ENCODE peak calls at places on chromosomes 5 and 9, in four cellular contexts. Z is mesendoderm, D is IMR-90, X is H1. F is an unnamed sample. For H3K27me3, the result is how much of the 10 kb centered on the place peaks cover.

GRCh38 chr5:102830241-102830640 is 75.1 kb downstream of the PAM start:
- DNase-seq in X (no peak), Z (no peak), D (no peak), F (no peak)

GRCh38 chr5:168291961-168292782 is 727 bp downstream of the WWC1 start:
- DNase-seq in Z (peak), X (peak), D (peak), F (peak)

GRCh38 chr5:2642684-2643325 is 108.7 kb downstream of the IRX2 start:
- DNase-seq in D (no peak), Z (no peak), X (no peak), F (no peak)

GRCh38 chr5:66829826-66830225 is 233.6 kb downstream of the MAST4 start:
- DNase-seq in Z (peak), X (no peak), D (peak), F (no peak)

GRCh38 chr9:110337727-110338522 is at the start of gene TXNDC8:
- DNase-seq in X (no peak), Z (no peak), D (peak), F (no peak)

GRCh38 chr5:3594514-3595101 is 1.0 kb upstream of the IRX1 start:
- DNase-seq in Z (peak), X (peak), D (no peak), F (peak)

GRCh38 chr5:140480310-140481014 is 67.0 kb upstream of the EIF4EBP3 start:
- DNase-seq in X (no peak), Z (no peak), D (peak), F (no peak)

GRCh38 chr9:35680331-35681105 is 6.8 kb downstream of the CA9 start:
- DNase-seq in Z (peak), D (peak), X (no peak), F (peak)

DNA sequence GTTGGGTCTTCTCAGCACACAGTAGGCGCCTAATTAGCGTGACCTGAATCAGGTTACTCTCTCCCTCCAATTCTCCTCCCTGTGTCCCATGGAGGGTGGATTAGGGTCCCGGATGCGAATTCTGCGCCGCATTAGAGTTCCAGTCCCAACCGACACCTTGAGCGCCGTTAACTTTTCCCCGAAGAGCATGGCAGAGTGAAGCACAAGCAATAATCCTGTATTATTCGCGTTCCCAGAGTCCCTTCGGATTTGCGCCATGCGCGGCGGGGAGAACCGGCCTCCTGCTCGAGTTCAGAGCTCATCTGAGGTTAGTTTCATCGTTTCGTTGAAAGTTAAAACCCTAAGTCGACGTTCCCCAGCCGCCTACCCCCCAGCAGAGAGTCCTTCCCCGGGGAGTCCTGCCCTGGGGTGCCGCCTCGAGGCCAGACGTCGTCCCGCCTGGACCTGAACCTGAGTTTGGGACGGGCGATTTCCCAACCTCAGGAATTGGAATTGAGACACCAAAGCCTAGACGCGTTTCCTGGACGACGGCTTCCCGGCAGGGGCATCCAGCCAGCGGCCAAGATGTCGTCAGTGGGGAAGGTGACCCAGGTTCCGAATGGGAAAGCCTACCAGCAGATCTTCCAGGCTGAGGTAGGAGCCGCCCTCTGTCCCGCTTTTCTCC is at the start of gene CCDC180:
- DNase-seq in X (peak), D (no peak), Z (no peak), F (no peak)
- H3K18ac ChIP-seq in X (no peak), D (no peak), Z (no peak), F (no peak)

GRCh38 chr5:524442-525163 is at the start of gene SLC9A3:
- DNase-seq in X (no peak), Z (no peak), D (no peak), F (no peak)
- H3K27me3 ChIP-seq in X (half or more), Z (half or more), D (half or more), F (half or more)

DNA sequence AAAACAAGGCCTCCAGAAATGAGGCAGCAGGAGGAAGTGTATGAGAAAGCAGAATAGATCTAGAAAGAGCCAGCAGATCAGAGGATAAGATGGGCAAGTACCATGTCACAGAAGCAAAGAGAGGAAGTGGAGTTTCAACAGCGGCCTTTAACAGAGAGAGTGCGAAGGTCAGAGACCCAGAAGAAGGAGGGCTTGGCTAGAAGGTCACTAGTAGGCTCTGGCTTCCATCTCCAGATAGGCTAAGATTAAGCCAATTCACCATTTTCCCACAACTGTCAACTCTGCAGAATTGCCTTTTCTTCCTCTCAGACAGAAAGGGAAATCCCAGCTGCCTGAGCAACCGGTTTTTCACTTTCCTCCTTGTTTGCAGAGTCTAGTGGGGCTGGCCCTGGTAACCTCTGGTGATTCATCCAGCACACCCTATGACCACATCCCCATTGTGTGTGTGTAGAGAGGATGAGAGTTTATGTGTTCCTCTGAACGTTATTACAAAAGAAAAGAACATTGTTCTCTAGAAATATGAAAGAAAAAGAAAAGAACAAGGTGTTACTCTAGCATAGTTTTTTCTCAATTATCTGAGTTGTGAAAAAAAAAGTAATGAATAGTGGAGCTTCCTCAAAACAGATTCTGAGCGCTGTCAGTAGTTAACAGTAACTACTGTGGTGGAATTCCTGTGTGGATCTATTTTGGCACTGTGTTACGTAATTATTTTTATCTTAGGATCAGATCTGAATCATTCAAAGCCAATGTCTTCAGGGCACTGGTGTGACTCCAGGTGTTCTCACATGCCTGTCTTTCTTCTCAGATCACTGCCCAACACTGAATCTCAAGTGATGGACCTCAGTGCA is 220.4 kb downstream of the ARRDC3 start:
- DNase-seq in Z (peak), D (peak), X (no peak), F (no peak)
- H3K56ac ChIP-seq in Z (no peak), D (peak), X (no peak), F (no peak)

DNA sequence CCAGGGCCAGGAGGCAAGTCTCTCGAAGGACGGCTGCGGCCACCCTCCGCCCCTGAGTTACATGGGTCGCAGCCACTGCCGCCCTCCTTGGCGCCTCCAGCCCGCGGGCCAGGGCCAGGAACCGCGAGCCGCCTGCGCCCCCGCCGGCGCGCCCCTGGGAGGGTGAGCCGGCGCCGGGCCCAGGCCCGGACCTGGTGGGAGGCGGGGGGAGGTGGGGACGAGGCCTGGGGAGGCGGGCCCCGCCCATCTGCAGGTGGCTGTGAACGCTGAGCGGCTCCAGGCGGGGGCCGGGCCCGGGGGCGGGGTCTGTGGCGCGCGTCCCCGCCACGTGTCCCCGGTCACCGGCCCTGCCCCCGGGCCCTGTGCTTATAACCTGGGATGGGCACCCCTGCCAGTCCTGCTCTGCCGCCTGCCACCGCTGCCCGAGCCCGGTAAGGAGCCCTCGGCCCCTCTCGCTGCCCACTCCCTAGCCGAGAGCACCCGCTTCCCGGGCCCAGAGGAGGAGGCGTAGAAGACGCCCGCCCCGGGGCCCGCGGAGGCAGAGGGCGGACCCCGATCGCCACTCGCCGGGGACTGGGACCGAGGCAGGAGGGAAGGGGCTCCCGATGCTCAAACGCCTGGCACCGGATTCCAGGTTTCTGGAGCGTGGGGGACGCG is at the start of gene ASS1:
- DNase-seq in X (peak), Z (peak), D (no peak), F (peak)
- H3K18ac ChIP-seq in X (peak), Z (peak), D (peak), F (no peak)

GRCh38 chr9:135085830-135086546 is 1.5 kb upstream of the OLFM1 start:
- DNase-seq in D (peak), X (peak), Z (peak), F (peak)

GRCh38 chr9:135086597-135087488 is 625 bp upstream of the OLFM1 start:
- DNase-seq in D (no peak), Z (no peak), X (no peak), F (peak)

GRCh38 chr9:135083831-135084230 is 3.6 kb upstream of the OLFM1 start:
- DNase-seq in Z (no peak), D (no peak), X (no peak), F (no peak)

GRCh38 chr9:135084262-135084661 is 3.2 kb upstream of the OLFM1 start:
- DNase-seq in X (no peak), Z (no peak), D (no peak), F (no peak)

GRCh38 chr9:135084881-135085760 is 2.3 kb upstream of the OLFM1 start:
- DNase-seq in Z (no peak), D (no peak), X (no peak), F (no peak)
- H3K27me3 ChIP-seq in Z (under half), D (half or more), X (under half), F (under half)

GRCh38 chr5:131973089-131973712 is 27.7 kb upstream of the MEIKIN start:
- DNase-seq in D (no peak), Z (no peak), X (peak), F (no peak)

GRCh38 chr5:131974956-131975726 is 29.7 kb upstream of the MEIKIN start:
- DNase-seq in X (peak), Z (peak), D (no peak), F (peak)

GRCh38 chr5:131976414-131977211 is 31.1 kb upstream of the MEIKIN start:
- DNase-seq in X (no peak), D (no peak), Z (no peak), F (peak)

GRCh38 chr5:131974622-131974955 is 29.1 kb upstream of the MEIKIN start:
- DNase-seq in X (peak), Z (no peak), D (no peak), F (no peak)

DNA sequence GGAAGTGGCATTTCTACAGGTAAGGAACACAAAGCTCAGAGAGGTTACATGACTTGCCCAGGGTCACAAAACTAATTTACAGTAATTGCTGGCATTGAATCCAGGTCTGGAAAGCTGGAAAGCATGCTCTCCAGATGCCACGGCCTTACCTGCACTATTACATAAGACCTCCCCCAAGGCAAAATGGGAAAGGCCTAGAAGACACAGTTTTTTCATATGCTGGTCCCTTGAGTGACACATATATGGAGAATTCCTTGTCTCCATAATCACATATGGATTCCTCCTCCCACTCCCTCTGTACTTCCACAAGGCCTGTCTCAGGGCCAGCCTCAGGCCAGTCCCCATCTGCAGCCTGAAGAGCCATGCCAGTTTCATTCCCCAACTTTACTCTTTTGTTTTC is 28.5 kb upstream of the MEIKIN start:
- DNase-seq in X (no peak), Z (no peak), D (no peak), F (no peak)
- H3K56ac ChIP-seq in X (no peak), Z (no peak), D (no peak), F (no peak)

DNA sequence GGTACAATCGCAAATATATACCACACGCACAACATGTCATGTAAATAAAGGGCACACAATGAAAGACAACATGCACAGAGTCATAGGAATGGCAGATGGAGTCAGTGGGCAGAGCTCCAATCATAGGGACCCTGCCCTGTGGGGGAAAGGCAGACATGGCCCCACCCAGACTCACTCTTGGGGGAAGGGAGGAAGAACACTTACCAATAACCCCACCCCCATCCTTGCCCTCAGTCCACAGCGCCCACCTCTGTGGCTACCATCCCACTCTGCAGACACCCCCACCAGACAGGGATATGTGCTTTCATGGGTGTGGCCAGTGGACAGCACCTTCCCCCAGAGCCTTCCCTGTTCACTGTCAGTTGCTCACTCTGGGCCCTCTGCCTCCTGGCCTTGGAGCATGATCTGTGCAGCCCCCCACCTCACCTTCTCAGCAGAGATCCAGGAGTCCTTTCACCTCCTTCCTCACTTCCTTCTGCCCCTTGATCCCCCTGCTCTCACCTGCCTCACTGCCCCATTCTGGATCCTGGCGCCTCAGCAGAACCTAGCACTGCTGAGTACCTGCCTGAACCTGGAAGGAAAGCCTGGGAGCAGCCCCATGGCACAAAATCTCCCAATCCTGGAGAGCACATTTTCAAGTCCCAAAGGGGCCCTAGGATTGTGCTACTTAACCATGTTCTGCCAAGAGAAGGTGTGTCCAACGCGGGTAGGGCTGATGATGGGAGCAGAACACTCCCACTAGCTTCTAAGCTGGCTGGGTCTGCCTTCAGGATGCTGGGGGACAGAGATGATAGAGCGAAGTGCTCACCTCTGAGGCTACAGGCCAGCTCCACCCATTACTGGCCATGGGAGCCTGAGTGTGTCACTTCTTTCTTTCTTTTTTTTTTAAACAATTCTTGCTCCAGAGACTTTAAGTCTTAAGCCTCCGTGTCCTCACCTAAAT is 1.5 kb upstream of the PHF19 start:
- DNase-seq in Z (no peak), X (no peak), D (no peak), F (no peak)
- H3K18ac ChIP-seq in Z (no peak), X (peak), D (no peak), F (no peak)

GRCh38 chr9:126641118-126641851 is 27.6 kb downstream of the LMX1B start:
- DNase-seq in X (no peak), Z (no peak), D (no peak), F (no peak)
- H3K27me3 ChIP-seq in X (under half), Z (half or more), D (half or more), F (under half)

DNA sequence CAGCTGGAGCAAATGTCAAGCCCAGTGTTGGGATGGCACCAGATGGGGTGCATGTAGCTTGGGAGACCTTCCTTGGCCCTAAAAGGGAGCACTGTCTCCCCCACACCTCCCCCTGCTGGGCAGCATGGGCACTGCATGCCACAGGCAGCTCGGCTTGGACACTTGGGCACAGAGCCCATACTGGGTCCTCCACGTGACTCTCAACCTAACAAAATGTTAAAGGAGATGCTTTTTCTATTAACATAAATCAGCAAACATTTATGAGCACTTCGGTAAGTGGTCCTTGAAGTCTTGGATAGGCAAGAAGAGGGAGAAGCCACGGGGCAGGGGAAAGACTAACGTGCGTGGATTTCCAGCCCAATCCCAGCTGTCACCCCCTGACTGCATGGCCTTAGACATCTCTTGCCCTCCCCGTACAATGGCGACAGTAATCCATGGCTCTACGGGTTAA is 23.9 kb upstream of the MAPK9 start:
- DNase-seq in X (peak), D (peak), Z (peak), F (peak)
- H3K56ac ChIP-seq in X (no peak), D (no peak), Z (no peak), F (no peak)

F was measured in H9.